ENCODE peak calls at places on chromosomes 2 and 18, in seven cellular contexts. X is WERI-Rb-1, K is brain microvascular endothelial cell, Y is AG04450, C is epithelial cell of esophagus, F is IMR-90, H is breast epithelium. E is an unnamed sample.

GRCh38 chr2:101388232-101388631 is 929 bp upstream of the CREG2 start:
- DNase-seq in H (no peak), Y (no peak), X (no peak), F (peak), K (peak), C (peak), E (peak)

GRCh38 chr2:151029406-151030157 is 232.1 kb downstream of the RBM43 start:
- DNase-seq in H (no peak), K (peak), Y (no peak), F (peak), X (no peak), C (no peak), E (peak)

GRCh38 chr2:166632616-166633015 is 138.6 kb upstream of the SCN7A start:
- DNase-seq in C (peak), K (peak), F (peak), H (no peak), Y (peak), X (no peak), E (peak)

GRCh38 chr2:112134120-112134519 is 4.1 kb upstream of the FBLN7 start:
- DNase-seq in C (no peak), H (no peak), Y (no peak), F (no peak), X (no peak), K (no peak), E (no peak)

GRCh38 chr18:44716697-44717163 is 36.0 kb downstream of the SETBP1 start:
- DNase-seq in K (no peak), Y (no peak), H (no peak), X (no peak), C (peak), F (no peak), E (no peak)

GRCh38 chr18:13513015-13513414 is 213.3 kb downstream of the FAM210A start:
- DNase-seq in F (no peak), C (no peak), X (peak), K (no peak), Y (no peak), H (no peak), E (no peak)

GRCh38 chr2:208300847-208301618 is 35.0 kb downstream of the PIKFYVE start:
- DNase-seq in H (no peak), X (no peak), C (peak), Y (no peak), F (no peak), K (no peak), E (no peak)

GRCh38 chr2:101697794-101698418 is 399 bp downstream of the MAP4K4 start:
- DNase-seq in H (no peak), K (no peak), C (peak), F (no peak), X (no peak), Y (no peak), E (no peak)

GRCh38 chr2:234198976-234199375 is 148.5 kb downstream of the SPP2 start:
- DNase-seq in F (peak), C (no peak), K (peak), X (no peak), Y (no peak), H (no peak), E (no peak)

GRCh38 chr2:62660582-62661262 is 44.8 kb upstream of the EHBP1 start:
- DNase-seq in F (peak), Y (peak), C (peak), X (no peak), K (peak), H (no peak), E (peak)

GRCh38 chr2:125630377-125630776 is 1025.6 kb upstream of the GYPC start:
- DNase-seq in H (no peak), F (no peak), X (no peak), K (no peak), Y (no peak), C (no peak), E (no peak)

GRCh38 chr2:62304429-62305417 is 108.8 kb downstream of the B3GNT2 start:
- DNase-seq in H (peak), Y (no peak), X (peak), F (peak), K (peak), C (peak), E (peak)

GRCh38 chr2:11749646-11750349 is 3.4 kb downstream of the LPIN1 start:
- DNase-seq in H (no peak), K (no peak), Y (no peak), F (peak), X (no peak), C (no peak), E (no peak)

GRCh38 chr2:33482518-33482917 is 6.1 kb downstream of the RASGRP3 start:
- DNase-seq in C (no peak), K (no peak), Y (no peak), X (no peak), H (no peak), F (no peak), E (no peak)

GRCh38 chr2:177984739-177985138 is 87.8 kb downstream of the PDE11A start:
- DNase-seq in Y (no peak), C (no peak), H (no peak), F (peak), K (no peak), X (no peak), E (no peak)

GRCh38 chr2:43269706-43270105 is 43.3 kb upstream of the ZFP36L2 start:
- DNase-seq in X (no peak), K (peak), C (peak), Y (no peak), H (no peak), F (peak), E (peak)

GRCh38 chr2:23926289-23926749 is 604 bp downstream of the ATAD2B start:
- DNase-seq in F (no peak), X (peak), H (peak), C (peak), Y (no peak), K (no peak), E (peak)

GRCh38 chr2:101967826-101968498 is 23.8 kb upstream of the IL1R2 start:
- DNase-seq in F (no peak), Y (no peak), X (no peak), K (no peak), H (no peak), C (no peak), E (peak)

GRCh38 chr2:240458044-240458899 is 22.8 kb downstream of the GPC1 start:
- DNase-seq in C (peak), H (no peak), K (no peak), X (no peak), F (no peak), Y (no peak), E (no peak)

GRCh38 chr2:165018207-165018606 is 62.9 kb upstream of the SLC38A11 start:
- DNase-seq in K (no peak), F (peak), H (no peak), X (no peak), Y (no peak), C (no peak), E (no peak)

GRCh38 chr18:6874316-6874715 is 144.8 kb downstream of the ARHGAP28 start:
- DNase-seq in Y (no peak), C (no peak), F (peak), X (no peak), K (no peak), H (no peak), E (no peak)

GRCh38 chr2:200451506-200451905 is 58.4 kb downstream of the KCTD18 start:
- DNase-seq in C (no peak), X (no peak), F (no peak), H (no peak), K (no peak), Y (no peak), E (no peak)

GRCh38 chr2:182069416-182069815 is 83.8 kb downstream of the PPP1R1C start:
- DNase-seq in F (no peak), K (no peak), H (no peak), X (no peak), Y (no peak), C (no peak), E (no peak)

GRCh38 chr18:13019301-13019700 is 28.1 kb downstream of the CEP192 start:
- DNase-seq in F (peak), C (peak), H (no peak), K (no peak), Y (no peak), X (no peak), E (no peak)

GRCh38 chr2:31558401-31559295 is 22.1 kb downstream of the SRD5A2 start:
- DNase-seq in H (no peak), K (peak), X (no peak), Y (no peak), C (peak), F (peak), E (peak)

GRCh38 chr18:45528712-45529336 is 86.5 kb upstream of the SLC14A2 start:
- DNase-seq in K (no peak), C (no peak), Y (no peak), H (no peak), X (no peak), F (no peak), E (no peak)

GRCh38 chr2:71256421-71256820 is 29.5 kb upstream of the PAIP2B start:
- DNase-seq in Y (no peak), C (no peak), X (no peak), H (no peak), K (no peak), F (no peak), E (no peak)

GRCh38 chr18:9482790-9483189 is 7.5 kb downstream of the RALBP1 start:
- DNase-seq in X (peak), K (no peak), Y (no peak), F (no peak), C (no peak), H (no peak), E (no peak)

GRCh38 chr2:96847586-96847985 is 3.8 kb upstream of the ANKRD23 start:
- DNase-seq in F (no peak), H (no peak), K (no peak), Y (no peak), C (no peak), X (no peak), E (no peak)

DNA sequence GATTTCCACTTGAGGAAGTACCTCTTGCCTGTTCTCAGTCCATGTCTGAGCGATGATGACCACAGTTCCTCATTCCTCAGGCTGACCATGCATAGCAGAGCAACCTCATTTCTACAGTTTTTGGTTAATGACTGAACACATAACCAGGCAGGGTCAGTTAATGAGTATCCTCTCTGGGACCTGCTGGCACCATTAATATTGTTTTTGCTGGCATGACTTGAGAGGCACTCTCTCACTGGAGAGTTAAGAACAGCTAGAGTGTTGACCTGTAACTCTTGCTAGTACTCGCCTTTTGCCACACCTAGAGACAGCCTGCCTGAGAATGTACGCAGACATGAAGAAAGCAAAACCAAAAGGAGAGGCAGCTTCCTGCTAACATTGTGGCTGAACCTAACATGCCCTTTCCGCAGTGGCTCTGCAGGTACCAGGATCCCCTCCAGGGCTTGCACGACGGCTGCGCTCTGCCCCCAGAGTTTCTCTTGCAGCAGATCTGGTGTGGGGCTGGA is 23.9 kb downstream of the PECR start:
- DNase-seq in C (peak), X (no peak), Y (no peak), H (no peak), F (peak), K (peak), E (peak)
- TF ChIP-seq CTCF in C (no peak), X (no peak), Y (no peak), H (no peak), F (no peak), K (no peak), E (no peak)

GRCh38 chr2:39108377-39108776 is 12.5 kb downstream of the SOS1 start:
- DNase-seq in X (no peak), C (no peak), Y (no peak), K (no peak), H (no peak), F (no peak), E (no peak)
- H3K4me3 ChIP-seq in X (no peak), C (no peak), Y (no peak), K (no peak), H (no peak), F (no peak), E (no peak)

DNA sequence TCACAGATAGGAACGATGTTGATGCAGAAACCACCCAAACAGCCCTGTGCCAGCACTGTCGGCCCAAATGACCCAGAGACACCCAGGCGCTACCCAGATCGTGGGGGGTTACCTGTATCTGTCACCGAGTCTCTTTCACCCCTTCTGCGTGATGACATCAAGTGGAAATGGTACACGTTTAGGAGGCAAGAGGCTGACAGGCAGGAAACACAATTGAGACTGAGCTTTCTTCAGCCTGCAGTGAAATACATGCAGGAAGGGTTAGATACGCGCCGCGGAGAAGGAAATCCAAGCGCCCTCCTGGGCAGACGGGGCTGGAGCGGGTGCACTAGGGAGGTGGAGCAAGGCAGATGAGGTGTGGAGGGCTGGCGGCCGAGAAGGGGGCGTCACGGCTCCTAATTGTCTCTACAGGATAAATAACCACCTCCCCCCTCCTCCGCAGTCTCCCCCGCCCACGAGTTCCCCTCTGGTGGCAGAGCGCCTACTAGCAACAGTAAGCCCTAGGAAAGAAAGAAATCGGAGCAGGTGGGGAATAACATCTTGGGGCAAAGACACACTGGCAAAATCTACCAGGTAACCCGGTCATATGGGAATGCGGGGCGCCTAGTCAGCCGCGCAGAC is at the start of gene RNF152:
- DNase-seq in Y (no peak), H (peak), C (peak), K (no peak), F (peak), X (peak), E (no peak)
- TF ChIP-seq CTCF in Y (peak), H (no peak), C (no peak), K (peak), F (peak), X (peak), E (peak)

GRCh38 chr2:235495373-235496238 is 1.8 kb downstream of the AGAP1 start:
- DNase-seq in X (no peak), K (no peak), C (peak), F (no peak), H (no peak), Y (no peak), E (no peak)

GRCh38 chr2:235494716-235495372 is 1.0 kb downstream of the AGAP1 start:
- DNase-seq in K (peak), Y (no peak), C (peak), X (peak), F (peak), H (no peak), E (peak)

GRCh38 chr2:235492850-235493344 is 946 bp upstream of the AGAP1 start:
- DNase-seq in C (no peak), H (no peak), K (peak), Y (no peak), X (peak), F (no peak), E (peak)

GRCh38 chr2:235493775-235494715 is at the start of gene AGAP1:
- DNase-seq in F (peak), K (peak), H (peak), C (peak), Y (peak), X (peak), E (peak)

GRCh38 chr2:235493402-235493774 is 455 bp upstream of the AGAP1 start:
- DNase-seq in H (no peak), Y (no peak), C (no peak), K (peak), F (peak), X (peak), E (no peak)
- H3K4me3 ChIP-seq in H (peak), Y (peak), C (peak), K (peak), F (peak), X (peak), E (peak)

E was measured in foreskin fibroblast.